ENCODE peak calls at places on chromosomes 11 and 22, in five cellular contexts. One of them, this sample, is unnamed.

GRCh38 chr11:6320411-6321207 is at the start of gene CAVIN3:
- DNase-seq in neural progenitor cell: peak
- DNase-seq in upper lobe of right lung: peak
- DNase-seq in GM12865: peak
- DNase-seq in lung: peak
- DNase-seq in this sample: peak

GRCh38 chr22:30249049-30250038 is 2.8 kb upstream of the LIF start:
- DNase-seq in neural progenitor cell: no peak
- DNase-seq in upper lobe of right lung: no peak
- DNase-seq in GM12865: no peak
- DNase-seq in lung: no peak
- DNase-seq in this sample: peak

GRCh38 chr11:2574043-2574552 is 125.7 kb downstream of the KCNQ1OT1 start:
- DNase-seq in neural progenitor cell: no peak
- DNase-seq in upper lobe of right lung: peak
- DNase-seq in GM12865: no peak
- DNase-seq in lung: no peak
- DNase-seq in this sample: peak

GRCh38 chr11:13939952-13940610 is 22.4 kb upstream of the SPON1 start:
- DNase-seq in neural progenitor cell: no peak
- DNase-seq in upper lobe of right lung: no peak
- DNase-seq in GM12865: no peak
- DNase-seq in lung: no peak
- DNase-seq in this sample: no peak

GRCh38 chr11:75733346-75734107 is 15.9 kb downstream of the MOGAT2 start:
- DNase-seq in neural progenitor cell: peak
- DNase-seq in upper lobe of right lung: peak
- DNase-seq in GM12865: peak
- DNase-seq in lung: no peak
- DNase-seq in this sample: no peak

GRCh38 chr11:104792861-104793260 is 105.4 kb downstream of the CASP12 start:
- DNase-seq in neural progenitor cell: peak
- DNase-seq in upper lobe of right lung: no peak
- DNase-seq in GM12865: no peak
- DNase-seq in lung: no peak
- DNase-seq in this sample: no peak

GRCh38 chr11:38990139-38990538 is 2392.1 kb upstream of the RAG2 start:
- DNase-seq in neural progenitor cell: no peak
- DNase-seq in upper lobe of right lung: no peak
- DNase-seq in GM12865: no peak
- DNase-seq in lung: no peak
- DNase-seq in this sample: no peak

GRCh38 chr11:64542172-64543125 is 48.6 kb upstream of the SLC22A12 start:
- DNase-seq in neural progenitor cell: no peak
- DNase-seq in upper lobe of right lung: no peak
- DNase-seq in GM12865: no peak
- DNase-seq in lung: no peak
- DNase-seq in this sample: no peak

GRCh38 chr11:65298655-65299179 is 15.9 kb upstream of the CDC42EP2 start:
- DNase-seq in neural progenitor cell: no peak
- DNase-seq in upper lobe of right lung: no peak
- DNase-seq in GM12865: no peak
- DNase-seq in lung: no peak
- DNase-seq in this sample: peak

GRCh38 chr11:59706518-59707285 is 6.9 kb downstream of the OR10V1 start:
- DNase-seq in neural progenitor cell: no peak
- DNase-seq in upper lobe of right lung: no peak
- DNase-seq in GM12865: no peak
- DNase-seq in lung: no peak
- DNase-seq in this sample: no peak

GRCh38 chr11:11961399-11962028 is 46.9 kb downstream of the DKK3 start:
- DNase-seq in neural progenitor cell: no peak
- DNase-seq in upper lobe of right lung: no peak
- DNase-seq in GM12865: no peak
- DNase-seq in lung: no peak
- DNase-seq in this sample: no peak

GRCh38 chr11:104661901-104662300 is 236.4 kb downstream of the CASP12 start:
- DNase-seq in neural progenitor cell: no peak
- DNase-seq in upper lobe of right lung: no peak
- DNase-seq in GM12865: no peak
- DNase-seq in lung: no peak
- DNase-seq in this sample: no peak

GRCh38 chr11:120894207-120894989 is 129.5 kb upstream of the TBCEL start:
- DNase-seq in neural progenitor cell: no peak
- DNase-seq in upper lobe of right lung: no peak
- DNase-seq in GM12865: no peak
- DNase-seq in lung: no peak
- DNase-seq in this sample: peak

GRCh38 chr22:31739795-31740201 is 10.1 kb downstream of the PRR14L start:
- DNase-seq in neural progenitor cell: no peak
- DNase-seq in upper lobe of right lung: no peak
- DNase-seq in GM12865: no peak
- DNase-seq in lung: no peak
- DNase-seq in this sample: no peak

GRCh38 chr22:11253000-11253511 is 4274.9 kb upstream of the OR11H1 start:
- DNase-seq in neural progenitor cell: no peak
- DNase-seq in upper lobe of right lung: peak
- DNase-seq in GM12865: no peak
- DNase-seq in lung: no peak
- DNase-seq in this sample: peak

GRCh38 chr11:130407978-130408377 is 20.4 kb downstream of the ADAMTS8 start:
- DNase-seq in neural progenitor cell: no peak
- DNase-seq in upper lobe of right lung: no peak
- DNase-seq in GM12865: no peak
- DNase-seq in lung: peak
- DNase-seq in this sample: peak

GRCh38 chr11:68868221-68868620 is 26.5 kb upstream of the CPT1A start:
- DNase-seq in neural progenitor cell: no peak
- DNase-seq in upper lobe of right lung: peak
- DNase-seq in GM12865: no peak
- DNase-seq in lung: no peak
- DNase-seq in this sample: no peak

GRCh38 chr11:116071241-116071640 is 567.0 kb upstream of the CADM1 start:
- DNase-seq in neural progenitor cell: no peak
- DNase-seq in upper lobe of right lung: no peak
- DNase-seq in GM12865: no peak
- DNase-seq in lung: no peak
- DNase-seq in this sample: no peak

GRCh38 chr11:850777-851762 is 8.4 kb downstream of the TSPAN4 start:
- DNase-seq in neural progenitor cell: peak
- DNase-seq in upper lobe of right lung: no peak
- DNase-seq in GM12865: no peak
- DNase-seq in lung: no peak
- DNase-seq in this sample: no peak

GRCh38 chr11:111231836-111232235 is 13.7 kb upstream of the POU2AF2 start:
- DNase-seq in neural progenitor cell: no peak
- DNase-seq in upper lobe of right lung: no peak
- DNase-seq in GM12865: peak
- DNase-seq in lung: no peak
- DNase-seq in this sample: no peak

DNA sequence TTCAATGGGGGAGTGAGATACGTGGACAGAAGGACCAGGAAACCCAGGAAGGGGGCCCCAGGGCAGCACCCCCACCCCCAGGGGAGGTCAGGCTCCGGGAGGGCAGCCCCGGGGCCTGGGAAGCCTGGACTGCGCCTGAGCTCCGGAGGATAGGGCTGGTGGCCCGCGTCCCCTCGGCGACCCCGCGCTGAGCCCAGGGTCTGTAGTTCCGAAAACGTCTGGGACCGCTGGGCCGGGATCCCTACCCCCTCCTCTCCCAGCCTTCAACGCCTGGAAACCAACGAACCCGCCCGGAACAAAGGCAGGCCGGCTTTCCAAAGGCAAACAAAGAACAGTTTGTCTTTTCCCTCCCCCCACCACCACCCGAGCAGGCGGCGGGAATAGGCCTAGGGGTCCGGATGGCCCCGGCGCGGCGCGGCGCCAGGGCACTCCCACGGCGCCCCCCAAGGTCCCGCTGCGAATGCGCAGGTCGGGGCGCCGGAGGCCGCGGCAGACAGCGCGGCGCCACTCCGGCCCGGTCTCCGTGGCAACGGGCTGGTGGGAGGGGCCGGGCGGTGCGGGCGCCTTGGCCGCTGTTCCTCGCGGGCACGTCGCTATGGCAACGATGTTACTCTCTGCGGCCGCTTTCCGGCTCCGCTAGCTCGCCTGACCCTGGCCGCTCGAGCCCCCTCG is 58.5 kb downstream of the IGLL1 start:
- DNase-seq in neural progenitor cell: peak
- DNase-seq in upper lobe of right lung: peak
- DNase-seq in GM12865: peak
- DNase-seq in lung: peak
- DNase-seq in this sample: peak
- H3K4me3 ChIP-seq in neural progenitor cell: peak
- H3K4me3 ChIP-seq in upper lobe of right lung: peak
- H3K4me3 ChIP-seq in GM12865: peak
- H3K4me3 ChIP-seq in lung: peak
- H3K4me3 ChIP-seq in this sample: peak

GRCh38 chr11:47980907-47981621 is 705 bp downstream of the PTPRJ start:
- DNase-seq in neural progenitor cell: peak
- DNase-seq in upper lobe of right lung: peak
- DNase-seq in GM12865: peak
- DNase-seq in lung: peak
- DNase-seq in this sample: peak
- TF ChIP-seq CTCF in neural progenitor cell: peak
- TF ChIP-seq CTCF in upper lobe of right lung: peak
- TF ChIP-seq CTCF in GM12865: no peak
- TF ChIP-seq CTCF in lung: no peak
- TF ChIP-seq CTCF in this sample: peak

GRCh38 chr22:45235101-45235777 is 5.5 kb downstream of the KIAA0930 start:
- DNase-seq in neural progenitor cell: no peak
- DNase-seq in upper lobe of right lung: no peak
- DNase-seq in GM12865: peak
- DNase-seq in lung: no peak
- DNase-seq in this sample: no peak

GRCh38 chr22:45239378-45240136 is 1.1 kb downstream of the KIAA0930 start:
- DNase-seq in neural progenitor cell: no peak
- DNase-seq in upper lobe of right lung: no peak
- DNase-seq in GM12865: no peak
- DNase-seq in lung: no peak
- DNase-seq in this sample: no peak

GRCh38 chr22:45238431-45239377 is 2.0 kb downstream of the KIAA0930 start:
- DNase-seq in neural progenitor cell: no peak
- DNase-seq in upper lobe of right lung: no peak
- DNase-seq in GM12865: no peak
- DNase-seq in lung: no peak
- DNase-seq in this sample: no peak

GRCh38 chr22:45235851-45236342 is 4.8 kb downstream of the KIAA0930 start:
- DNase-seq in neural progenitor cell: no peak
- DNase-seq in upper lobe of right lung: no peak
- DNase-seq in GM12865: peak
- DNase-seq in lung: no peak
- DNase-seq in this sample: no peak

GRCh38 chr22:45237065-45237990 is 3.4 kb downstream of the KIAA0930 start:
- DNase-seq in neural progenitor cell: no peak
- DNase-seq in upper lobe of right lung: no peak
- DNase-seq in GM12865: no peak
- DNase-seq in lung: no peak
- DNase-seq in this sample: no peak
- H3K4me3 ChIP-seq in neural progenitor cell: no peak
- H3K4me3 ChIP-seq in upper lobe of right lung: no peak
- H3K4me3 ChIP-seq in GM12865: no peak
- H3K4me3 ChIP-seq in lung: no peak
- H3K4me3 ChIP-seq in this sample: no peak

DNA sequence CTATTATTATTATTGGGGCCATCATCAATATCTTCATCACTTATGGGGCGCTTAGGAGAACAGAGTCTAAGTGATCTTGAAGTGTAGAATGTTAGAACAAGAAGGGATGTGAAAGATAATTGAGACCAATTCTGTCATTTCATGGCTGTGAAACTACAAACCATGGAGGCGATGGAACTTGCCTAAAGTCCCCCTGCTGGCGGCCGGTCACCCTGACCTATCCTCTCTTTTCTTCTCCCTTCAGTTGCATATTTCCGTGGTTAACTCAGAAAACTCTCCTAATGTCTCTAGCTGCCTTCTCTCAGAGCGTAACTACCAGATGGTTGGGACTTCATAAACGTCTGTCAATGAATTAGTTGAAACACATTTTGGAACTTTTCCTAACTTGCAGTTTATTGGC is 6.6 kb upstream of the OR4B1 start:
- DNase-seq in neural progenitor cell: no peak
- DNase-seq in upper lobe of right lung: no peak
- DNase-seq in GM12865: peak
- DNase-seq in lung: no peak
- DNase-seq in this sample: no peak
- TF ChIP-seq CTCF in neural progenitor cell: no peak
- TF ChIP-seq CTCF in upper lobe of right lung: peak
- TF ChIP-seq CTCF in GM12865: no peak
- TF ChIP-seq CTCF in lung: no peak
- TF ChIP-seq CTCF in this sample: no peak

GRCh38 chr22:44199164-44199563 is 18.4 kb downstream of the PARVG start:
- DNase-seq in neural progenitor cell: no peak
- DNase-seq in upper lobe of right lung: no peak
- DNase-seq in GM12865: no peak
- DNase-seq in lung: no peak
- DNase-seq in this sample: no peak
- H3K4me3 ChIP-seq in neural progenitor cell: no peak
- H3K4me3 ChIP-seq in upper lobe of right lung: no peak
- H3K4me3 ChIP-seq in GM12865: no peak
- H3K4me3 ChIP-seq in lung: no peak
- H3K4me3 ChIP-seq in this sample: no peak

DNA sequence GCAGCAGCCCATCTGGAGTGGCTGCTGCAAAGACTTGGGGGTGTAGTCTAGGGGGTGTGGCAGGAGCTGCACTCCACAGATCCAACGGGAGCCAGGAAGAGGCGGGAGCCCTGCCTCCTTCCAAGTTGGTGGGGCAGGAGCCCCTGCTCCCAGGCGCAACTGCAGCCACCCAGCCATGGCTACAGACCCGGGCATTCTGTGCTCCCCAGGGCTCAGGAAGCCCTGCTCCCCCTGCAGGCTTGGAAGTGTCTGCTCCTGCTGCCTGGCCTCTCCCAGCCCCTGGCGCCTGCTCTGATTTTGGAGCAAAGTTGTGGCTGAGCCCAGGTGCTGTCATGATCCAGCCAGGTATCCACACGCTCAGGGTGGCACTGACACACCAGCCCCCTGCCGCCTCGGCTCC is 58.5 kb downstream of the CCDC34 start:
- DNase-seq in neural progenitor cell: peak
- DNase-seq in upper lobe of right lung: no peak
- DNase-seq in GM12865: no peak
- DNase-seq in lung: no peak
- DNase-seq in this sample: no peak
- TF ChIP-seq CTCF in neural progenitor cell: peak
- TF ChIP-seq CTCF in upper lobe of right lung: no peak
- TF ChIP-seq CTCF in GM12865: no peak
- TF ChIP-seq CTCF in lung: no peak
- TF ChIP-seq CTCF in this sample: no peak

GRCh38 chr11:131759140-131759539 is 388.7 kb downstream of the NTM start:
- DNase-seq in neural progenitor cell: no peak
- DNase-seq in upper lobe of right lung: no peak
- DNase-seq in GM12865: no peak
- DNase-seq in lung: no peak
- DNase-seq in this sample: no peak
- H3K4me3 ChIP-seq in neural progenitor cell: no peak
- H3K4me3 ChIP-seq in upper lobe of right lung: no peak
- H3K4me3 ChIP-seq in GM12865: no peak
- H3K4me3 ChIP-seq in lung: no peak
- H3K4me3 ChIP-seq in this sample: no peak